ENCODE peak calls at places on chromosomes 5 and 9, in ten cellular contexts. One of them, this sample, is unnamed.

GRCh38 chr5:78273436-78273835 is 21.1 kb downstream of the AP3B1 start:
- DNase-seq in NCI-H510A treated with DMSO at 0.1 percent for 48 hours: no peak
- DNase-seq in HTR-8/SVneo: no peak
- DNase-seq in left colon: no peak
- DNase-seq in fibroblast of the aortic adventitia: no peak
- DNase-seq in iris pigment epithelial cell: no peak
- DNase-seq in heart left ventricle: no peak
- DNase-seq in fibroblast of mammary gland: no peak
- DNase-seq in mucosa of descending colon: no peak
- DNase-seq in cerebellum: peak
- DNase-seq in this sample: no peak

GRCh38 chr9:114405294-114406034 is 17.7 kb upstream of the AKNA start:
- DNase-seq in NCI-H510A treated with DMSO at 0.1 percent for 48 hours: peak
- DNase-seq in HTR-8/SVneo: peak
- DNase-seq in left colon: peak
- DNase-seq in fibroblast of the aortic adventitia: peak
- DNase-seq in iris pigment epithelial cell: peak
- DNase-seq in heart left ventricle: peak
- DNase-seq in fibroblast of mammary gland: peak
- DNase-seq in mucosa of descending colon: peak
- DNase-seq in cerebellum: peak
- DNase-seq in this sample: peak

GRCh38 chr9:113543286-113544000 is 79.9 kb downstream of the RGS3 start:
- DNase-seq in NCI-H510A treated with DMSO at 0.1 percent for 48 hours: no peak
- DNase-seq in HTR-8/SVneo: no peak
- DNase-seq in left colon: peak
- DNase-seq in fibroblast of the aortic adventitia: no peak
- DNase-seq in iris pigment epithelial cell: no peak
- DNase-seq in heart left ventricle: no peak
- DNase-seq in fibroblast of mammary gland: no peak
- DNase-seq in mucosa of descending colon: no peak
- DNase-seq in cerebellum: no peak
- DNase-seq in this sample: no peak

GRCh38 chr9:34961574-34962480 is 3.7 kb downstream of the PHF24 start:
- DNase-seq in NCI-H510A treated with DMSO at 0.1 percent for 48 hours: no peak
- DNase-seq in HTR-8/SVneo: no peak
- DNase-seq in left colon: no peak
- DNase-seq in fibroblast of the aortic adventitia: peak
- DNase-seq in iris pigment epithelial cell: peak
- DNase-seq in heart left ventricle: no peak
- DNase-seq in fibroblast of mammary gland: peak
- DNase-seq in mucosa of descending colon: no peak
- DNase-seq in cerebellum: no peak
- DNase-seq in this sample: no peak

GRCh38 chr5:145347026-145347616 is 488.0 kb downstream of the PRELID2 start:
- DNase-seq in NCI-H510A treated with DMSO at 0.1 percent for 48 hours: peak
- DNase-seq in HTR-8/SVneo: peak
- DNase-seq in left colon: no peak
- DNase-seq in fibroblast of the aortic adventitia: peak
- DNase-seq in iris pigment epithelial cell: peak
- DNase-seq in heart left ventricle: no peak
- DNase-seq in fibroblast of mammary gland: peak
- DNase-seq in mucosa of descending colon: peak
- DNase-seq in cerebellum: no peak
- DNase-seq in this sample: no peak

GRCh38 chr5:61414806-61415205 is 82.7 kb downstream of the ZSWIM6 start:
- DNase-seq in NCI-H510A treated with DMSO at 0.1 percent for 48 hours: no peak
- DNase-seq in HTR-8/SVneo: no peak
- DNase-seq in left colon: no peak
- DNase-seq in fibroblast of the aortic adventitia: no peak
- DNase-seq in iris pigment epithelial cell: no peak
- DNase-seq in heart left ventricle: no peak
- DNase-seq in fibroblast of mammary gland: no peak
- DNase-seq in mucosa of descending colon: no peak
- DNase-seq in cerebellum: no peak
- DNase-seq in this sample: no peak

GRCh38 chr9:35516481-35516880 is 26.6 kb downstream of the RUSC2 start:
- DNase-seq in NCI-H510A treated with DMSO at 0.1 percent for 48 hours: no peak
- DNase-seq in HTR-8/SVneo: no peak
- DNase-seq in left colon: no peak
- DNase-seq in fibroblast of the aortic adventitia: peak
- DNase-seq in iris pigment epithelial cell: peak
- DNase-seq in heart left ventricle: no peak
- DNase-seq in fibroblast of mammary gland: peak
- DNase-seq in mucosa of descending colon: no peak
- DNase-seq in cerebellum: no peak
- DNase-seq in this sample: no peak

GRCh38 chr5:169164481-169164925 is 136.4 kb downstream of the SLIT3 start:
- DNase-seq in NCI-H510A treated with DMSO at 0.1 percent for 48 hours: no peak
- DNase-seq in HTR-8/SVneo: peak
- DNase-seq in left colon: no peak
- DNase-seq in fibroblast of the aortic adventitia: peak
- DNase-seq in iris pigment epithelial cell: no peak
- DNase-seq in heart left ventricle: peak
- DNase-seq in fibroblast of mammary gland: peak
- DNase-seq in mucosa of descending colon: no peak
- DNase-seq in cerebellum: peak
- DNase-seq in this sample: no peak